ENCODE peak calls at places on chromosomes 3 and 15, in six cellular contexts. E is gastrocnemius medialis, A is WERI-Rb-1, S is thoracic aorta, B is fibroblast of lung, K is PC-9. Y is an unnamed sample.

GRCh38 chr15:55250392-55250791 is 39.2 kb downstream of the RAB27A start:
- DNase-seq in E (no peak), A (no peak), S (no peak), B (no peak), K (peak), Y (no peak)

GRCh38 chr3:141250828-141251227 is 19.2 kb downstream of the PXYLP1 start:
- DNase-seq in E (no peak), A (no peak), S (no peak), B (peak), K (no peak), Y (no peak)

GRCh38 chr15:32826685-32827084 is 108.9 kb downstream of the GREM1 start:
- DNase-seq in E (no peak), A (no peak), S (no peak), B (no peak), K (no peak), Y (no peak)

GRCh38 chr3:32399030-32399620 is 7.5 kb downstream of the CMTM7 start:
- DNase-seq in E (no peak), A (no peak), S (no peak), B (no peak), K (no peak), Y (no peak)

GRCh38 chr15:69724331-69724730 is 271.7 kb downstream of the RPLP1 start:
- DNase-seq in E (no peak), A (no peak), S (no peak), B (no peak), K (no peak), Y (no peak)

GRCh38 chr3:145243875-145244274 is 917.1 kb downstream of the PLOD2 start:
- DNase-seq in E (no peak), A (no peak), S (no peak), B (peak), K (no peak), Y (no peak)

GRCh38 chr3:138625707-138626365 is 17.3 kb downstream of the FAIM start:
- DNase-seq in E (no peak), A (no peak), S (no peak), B (peak), K (peak), Y (no peak)

GRCh38 chr15:90165659-90166489 is 35.3 kb upstream of the SEMA4B start:
- DNase-seq in E (no peak), A (no peak), S (peak), B (peak), K (peak), Y (no peak)

GRCh38 chr3:113838631-113839209 is at the start of gene GRAMD1C:
- DNase-seq in E (peak), A (peak), S (peak), B (peak), K (peak), Y (peak)

GRCh38 chr3:24586920-24587319 is 92.3 kb upstream of the THRB start:
- DNase-seq in E (no peak), A (peak), S (no peak), B (no peak), K (no peak), Y (no peak)
- H3K27ac ChIP-seq in E (no peak), A (no peak), S (no peak), B (no peak), K (no peak), Y (no peak)

GRCh38 chr3:116064646-116065045 is 380.6 kb downstream of the LSAMP start:
- DNase-seq in E (no peak), A (no peak), S (no peak), B (peak), K (no peak), Y (no peak)

GRCh38 chr3:116057403-116058006 is 387.8 kb downstream of the LSAMP start:
- DNase-seq in E (no peak), A (no peak), S (no peak), B (peak), K (no peak), Y (no peak)

GRCh38 chr3:116056280-116056679 is 389.0 kb downstream of the LSAMP start:
- DNase-seq in E (no peak), A (no peak), S (no peak), B (no peak), K (no peak), Y (no peak)

GRCh38 chr3:116058844-116059243 is 386.4 kb downstream of the LSAMP start:
- DNase-seq in E (no peak), A (no peak), S (no peak), B (no peak), K (no peak), Y (no peak)

GRCh38 chr3:116059421-116060096 is 385.7 kb downstream of the LSAMP start:
- DNase-seq in E (no peak), A (no peak), S (no peak), B (peak), K (peak), Y (no peak)
- TF ChIP-seq CTCF in E (no peak), A (no peak), S (no peak), B (no peak), K (no peak), Y (no peak)

GRCh38 chr15:91929509-91929908 is 76.0 kb downstream of the SLCO3A1 start:
- DNase-seq in E (peak), A (no peak), S (no peak), B (no peak), K (no peak), Y (no peak)

GRCh38 chr15:91924842-91925495 is 71.5 kb downstream of the SLCO3A1 start:
- DNase-seq in E (no peak), A (no peak), S (no peak), B (no peak), K (no peak), Y (no peak)

GRCh38 chr15:91928676-91929075 is 75.2 kb downstream of the SLCO3A1 start:
- DNase-seq in E (no peak), A (no peak), S (no peak), B (no peak), K (no peak), Y (no peak)

GRCh38 chr15:91930092-91930491 is 76.6 kb downstream of the SLCO3A1 start:
- DNase-seq in E (no peak), A (no peak), S (no peak), B (no peak), K (no peak), Y (no peak)

GRCh38 chr15:91926871-91927270 is 73.4 kb downstream of the SLCO3A1 start:
- DNase-seq in E (no peak), A (no peak), S (no peak), B (peak), K (no peak), Y (no peak)
- H3K27ac ChIP-seq in E (peak), A (no peak), S (peak), B (no peak), K (no peak), Y (peak)

GRCh38 chr15:42228036-42228435 is 19.9 kb upstream of the VPS39 start:
- DNase-seq in E (no peak), A (no peak), S (no peak), B (no peak), K (no peak), Y (no peak)

GRCh38 chr15:42226648-42227047 is 18.5 kb upstream of the VPS39 start:
- DNase-seq in E (no peak), A (peak), S (no peak), B (no peak), K (no peak), Y (no peak)

GRCh38 chr15:42233107-42233506 is 25.0 kb upstream of the VPS39 start:
- DNase-seq in E (no peak), A (no peak), S (no peak), B (no peak), K (no peak), Y (no peak)

GRCh38 chr15:42232606-42233005 is 24.5 kb upstream of the VPS39 start:
- DNase-seq in E (no peak), A (no peak), S (no peak), B (peak), K (no peak), Y (no peak)
- TF ChIP-seq CTCF in E (no peak), A (no peak), S (no peak), B (no peak), K (no peak), Y (no peak)

DNA sequence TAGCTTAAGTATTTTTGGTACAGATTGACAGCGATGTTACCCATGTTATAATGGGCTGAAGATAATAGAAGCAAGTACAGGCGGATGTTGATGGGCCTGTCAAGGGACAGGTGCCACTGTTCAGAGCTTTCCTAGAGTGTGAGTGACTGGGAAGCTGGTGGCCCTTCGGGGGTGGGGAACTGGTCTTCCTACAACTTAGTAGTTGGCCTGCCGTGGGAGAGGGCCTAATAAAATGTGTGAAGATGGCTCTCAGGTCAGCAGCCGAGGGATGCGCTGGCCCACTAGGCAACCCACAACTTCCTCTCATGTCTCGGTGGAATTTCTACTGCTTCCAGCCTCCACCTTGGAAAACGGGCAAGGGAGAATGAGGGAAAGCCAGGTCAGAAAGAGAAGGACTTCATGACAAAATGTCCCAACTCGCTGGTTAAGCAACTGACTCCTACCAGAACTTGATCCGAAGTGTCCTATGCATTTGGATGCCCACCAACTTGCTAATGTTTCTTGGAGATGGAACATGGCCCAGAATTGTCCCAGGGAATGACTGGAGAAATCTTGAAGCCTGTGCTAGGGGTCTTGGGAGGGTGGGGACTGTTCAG is 1.4 kb downstream of the GYG1 start:
- DNase-seq in E (peak), A (no peak), S (no peak), B (no peak), K (no peak), Y (no peak)
- H3K27ac ChIP-seq in E (peak), A (peak), S (peak), B (peak), K (no peak), Y (peak)

DNA sequence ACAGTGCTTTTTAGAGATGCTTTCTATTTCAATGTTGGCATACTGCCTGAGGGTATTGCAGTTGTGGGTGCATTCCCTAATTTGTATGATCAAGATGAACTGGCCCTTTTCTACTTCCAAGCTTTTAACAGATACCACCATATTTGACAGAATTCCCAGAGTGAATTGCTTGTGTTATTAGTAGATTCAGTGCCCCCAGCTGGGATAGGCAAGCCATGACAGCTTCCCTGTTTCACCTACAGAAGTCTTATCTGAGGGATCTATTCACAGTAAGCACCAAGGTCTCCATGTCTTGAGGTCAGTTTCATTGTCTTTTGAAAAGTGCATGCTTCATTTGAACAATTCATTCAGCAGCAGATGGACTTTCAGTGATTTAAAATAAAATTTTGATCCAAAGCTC is 68.8 kb upstream of the GOLGA6B start:
- DNase-seq in E (no peak), A (peak), S (no peak), B (peak), K (no peak), Y (no peak)
- TF ChIP-seq CTCF in E (no peak), A (peak), S (no peak), B (peak), K (peak), Y (no peak)